ENCODE peak calls at places on chromosome 13, in ten cellular contexts. Q is SJCRH30; M is naive thymus-derived CD8-positive, alpha-beta T cell; R is stimulated activated CD4-positive, alpha-beta T cell treated with anti-CD3 and anti-CD28 coated beads, TNF-alpha, amount 100 ng/mL, for 48 hours; J is stomach; F is activated naive CD4-positive, alpha-beta T cell; H is anterior cingulate cortex; E is kidney tubule cell; Z is nucleus accumbens; O is GF-D8. B is an unnamed sample.

GRCh38 chr13:98141509-98141908 is 1.4 kb upstream of the FARP1 start:
- DNase-seq in Q (no peak), Z (no peak), R (no peak), J (no peak), M (no peak), E (no peak), F (no peak), O (no peak), H (no peak), B (no peak)

GRCh38 chr13:106534844-106535551 is 464 bp downstream of the EFNB2 start:
- DNase-seq in E (peak), R (peak), Z (no peak), F (no peak), Q (peak), M (peak), J (peak), H (no peak), O (no peak), B (peak)

GRCh38 chr13:73146705-73147104 is 87.9 kb downstream of the KLF5 start:
- DNase-seq in H (no peak), M (no peak), Z (no peak), O (no peak), J (no peak), F (no peak), Q (no peak), R (no peak), E (peak), B (no peak)

GRCh38 chr13:106570354-106570822 is 2.5 kb upstream of the ARGLU1 start:
- DNase-seq in O (no peak), M (peak), H (no peak), J (peak), Q (no peak), R (peak), Z (no peak), F (no peak), E (peak), B (peak)

GRCh38 chr13:111336666-111337065 is 16.2 kb downstream of the TEX29 start:
- DNase-seq in F (no peak), O (no peak), Z (no peak), Q (no peak), M (no peak), R (no peak), J (no peak), H (no peak), E (no peak), B (no peak)

GRCh38 chr13:28679628-28680027 is 20.7 kb downstream of the POMP start:
- DNase-seq in Z (no peak), M (no peak), R (no peak), O (no peak), H (no peak), J (no peak), F (no peak), Q (no peak), E (peak), B (no peak)

GRCh38 chr13:95485045-95485517 is 67.4 kb upstream of the CLDN10 start:
- DNase-seq in R (no peak), F (no peak), Q (no peak), H (no peak), Z (no peak), O (peak), M (no peak), J (no peak), E (peak), B (no peak)

GRCh38 chr13:24195626-24196025 is 35.1 kb downstream of the SPATA13 start:
- DNase-seq in H (no peak), Z (no peak), J (no peak), F (no peak), M (no peak), O (no peak), R (no peak), Q (no peak), E (peak), B (no peak)

GRCh38 chr13:103078145-103078544 is 11.9 kb upstream of the SLC10A2 start:
- DNase-seq in F (no peak), Z (no peak), O (no peak), M (no peak), J (no peak), E (no peak), H (no peak), R (no peak), Q (no peak), B (no peak)

GRCh38 chr13:96575423-96576320 is 418.6 kb downstream of the OXGR1 start:
- DNase-seq in J (no peak), E (no peak), R (no peak), Z (no peak), O (no peak), Q (no peak), M (no peak), F (no peak), H (no peak), B (no peak)

GRCh38 chr13:69565334-69565733 is 542.3 kb upstream of the ATXN8OS start:
- DNase-seq in J (no peak), F (no peak), H (no peak), E (peak), M (no peak), R (no peak), O (no peak), Q (peak), Z (no peak), B (no peak)

GRCh38 chr13:70098669-70099068 is 9.0 kb upstream of the ATXN8OS start:
- DNase-seq in Z (no peak), H (no peak), Q (no peak), R (no peak), M (no peak), J (no peak), F (no peak), E (peak), O (no peak), B (no peak)

GRCh38 chr13:68234278-68234677 is 1004.1 kb upstream of the PCDH9 start:
- DNase-seq in F (no peak), R (no peak), Q (peak), Z (no peak), H (no peak), M (no peak), E (peak), J (no peak), O (no peak), B (no peak)

GRCh38 chr13:49855930-49856329 is 63.4 kb upstream of the KPNA3 start:
- DNase-seq in J (no peak), E (no peak), R (no peak), Q (no peak), M (no peak), O (no peak), Z (no peak), F (no peak), H (no peak), B (no peak)

GRCh38 chr13:51704399-51705306 is 99.3 kb downstream of the DHRS12 start:
- DNase-seq in F (no peak), H (no peak), R (no peak), Z (no peak), O (no peak), M (no peak), J (no peak), E (no peak), Q (no peak), B (no peak)

GRCh38 chr13:112333756-112334543 is 42.2 kb upstream of the SPACA7 start:
- DNase-seq in Z (no peak), F (no peak), O (no peak), E (no peak), J (no peak), R (no peak), H (no peak), Q (no peak), M (no peak), B (no peak)

GRCh38 chr13:52070929-52071523 is 46.5 kb downstream of the UTP14C start:
- DNase-seq in Z (no peak), H (no peak), M (no peak), Q (peak), J (no peak), F (no peak), E (peak), O (peak), R (no peak), B (no peak)